ENCODE peak calls at places on chromosomes 1 and 21, in four cellular contexts. Y is substantia nigra, U is left lung, Q is neuronal stem cell. G is an unnamed sample.

GRCh38 chr21:32285476-32285875 is 6.6 kb upstream of the MIS18A start:
- DNase-seq in Q (no peak), Y (no peak), U (no peak), G (no peak)

GRCh38 chr1:181251713-181252075 is 163.2 kb downstream of the IER5 start:
- DNase-seq in Q (no peak), Y (no peak), U (no peak), G (no peak)

GRCh38 chr1:74933500-74933899 is 200.5 kb downstream of the TYW3 start:
- DNase-seq in U (no peak), Q (no peak), Y (no peak), G (no peak)

GRCh38 chr1:16250547-16251251 is 13.7 kb upstream of the CPLANE2 start:
- DNase-seq in Y (no peak), Q (no peak), U (no peak), G (no peak)

GRCh38 chr1:153535664-153536585 is at the start of gene S100A6:
- DNase-seq in Y (no peak), U (peak), Q (no peak), G (no peak)

GRCh38 chr1:2176615-2177014 is 18.0 kb downstream of the FAAP20 start:
- DNase-seq in Q (no peak), Y (no peak), U (no peak), G (no peak)

GRCh38 chr1:12097321-12097720 is 34.2 kb downstream of the TNFRSF8 start:
- DNase-seq in U (no peak), Q (no peak), Y (no peak), G (no peak)

GRCh38 chr1:15418811-15419515 is 9.3 kb downstream of the EFHD2 start:
- DNase-seq in U (no peak), Q (no peak), Y (no peak), G (no peak)

GRCh38 chr1:12616709-12617373 is 1.2 kb downstream of the DHRS3 start:
- DNase-seq in Q (no peak), U (peak), Y (no peak), G (no peak)

GRCh38 chr1:167400359-167400953 is 117.9 kb downstream of the CD247 start:
- DNase-seq in Y (no peak), U (no peak), Q (no peak), G (no peak)

GRCh38 chr1:201538618-201539551 is at the start of gene NAV1:
- DNase-seq in Q (peak), Y (no peak), U (peak), G (peak)

GRCh38 chr1:79819140-79819539 is 812.6 kb upstream of the ADGRL4 start:
- DNase-seq in Q (no peak), Y (no peak), U (no peak), G (no peak)

GRCh38 chr1:3186526-3186921 is 117.5 kb downstream of the PRDM16 start:
- DNase-seq in Y (no peak), Q (no peak), U (no peak), G (peak)

GRCh38 chr1:31955917-31956736 is 18.0 kb upstream of the PTP4A2 start:
- DNase-seq in U (peak), Q (no peak), Y (no peak), G (peak)

GRCh38 chr21:29938968-29939858 is 583 bp downstream of the GRIK1 start:
- DNase-seq in U (peak), Q (peak), Y (no peak), G (peak)

GRCh38 chr1:5686195-5686594 is 306.0 kb downstream of the NPHP4 start:
- DNase-seq in Q (no peak), Y (no peak), U (no peak), G (no peak)

GRCh38 chr1:236534164-236534651 is 10.4 kb downstream of the LGALS8 start:
- DNase-seq in Y (no peak), Q (no peak), U (no peak), G (no peak)

GRCh38 chr1:201149400-201149799 is 4.9 kb downstream of the TMEM9 start:
- DNase-seq in Q (no peak), Y (no peak), U (no peak), G (no peak)

GRCh38 chr21:29376556-29376955 is 77.8 kb downstream of the BACH1 start:
- DNase-seq in Q (no peak), Y (no peak), U (no peak), G (peak)

GRCh38 chr1:94122201-94122970 is 1.4 kb upstream of the ABCA4 start:
- DNase-seq in Q (no peak), Y (no peak), U (no peak), G (no peak)

GRCh38 chr1:150083907-150084306 is 16.3 kb downstream of the VPS45 start:
- DNase-seq in U (no peak), Q (no peak), Y (no peak), G (no peak)

GRCh38 chr1:21590116-21590905 is 78.8 kb downstream of the RAP1GAP start:
- DNase-seq in Q (no peak), Y (no peak), U (no peak), G (no peak)

GRCh38 chr21:18622383-18622782 is 218.8 kb upstream of the TMPRSS15 start:
- DNase-seq in U (no peak), Q (no peak), Y (no peak), G (no peak)

GRCh38 chr1:228298471-228298870 is 90.6 kb downstream of the OBSCN start:
- DNase-seq in U (no peak), Q (no peak), Y (no peak), G (no peak)

GRCh38 chr21:45509566-45510465 is 32.4 kb downstream of the SLC19A1 start:
- DNase-seq in U (peak), Y (no peak), Q (no peak), G (peak)

GRCh38 chr1:89633103-89633744 is at the start of gene LRRC8C:
- DNase-seq in U (peak), Q (no peak), Y (no peak), G (peak)

GRCh38 chr1:24995121-24995520 is 65.0 kb upstream of the RUNX3 start:
- DNase-seq in Q (no peak), U (no peak), Y (no peak), G (no peak)

GRCh38 chr1:1088801-1089680 is 14.9 kb upstream of the RNF223 start:
- DNase-seq in Y (no peak), Q (no peak), U (peak), G (no peak)

GRCh38 chr1:234473123-234473522 is 5.9 kb downstream of the TARBP1 start:
- DNase-seq in Q (no peak), Y (no peak), U (no peak), G (no peak)

GRCh38 chr1:121443131-121443530 is 258.4 kb downstream of the SRGAP2C start:
- DNase-seq in U (no peak), Q (no peak), Y (no peak), G (no peak)

GRCh38 chr1:63326106-63326472 is 3.7 kb downstream of the FOXD3 start:
- DNase-seq in Y (no peak), U (no peak), Q (no peak), G (peak)

GRCh38 chr1:84634536-84635205 is 55.6 kb downstream of the SSX2IP start:
- DNase-seq in Q (no peak), U (no peak), Y (no peak), G (no peak)

GRCh38 chr21:43881918-43882317 is 16.9 kb downstream of the AGPAT3 start:
- DNase-seq in U (no peak), Y (no peak), Q (no peak), G (no peak)

GRCh38 chr1:9688599-9688998 is 37.1 kb downstream of the PIK3CD start:
- DNase-seq in Y (no peak), U (no peak), Q (no peak), G (no peak)

GRCh38 chr1:184110253-184111204 is 59.0 kb downstream of the TSEN15 start:
- DNase-seq in Y (no peak), U (no peak), Q (no peak), G (peak)

GRCh38 chr1:247833601-247834000 is 8.1 kb downstream of the OR11L1 start:
- DNase-seq in Y (no peak), Q (no peak), U (no peak), G (no peak)

GRCh38 chr1:22861764-22862440 is 110.8 kb downstream of the LACTBL1 start:
- DNase-seq in Y (no peak), Q (peak), U (no peak), G (no peak)

GRCh38 chr1:151002006-151002405 is 4.7 kb downstream of the MINDY1 start:
- DNase-seq in Q (no peak), U (no peak), Y (no peak), G (no peak)

GRCh38 chr1:236875975-236876374 is 80.9 kb downstream of the MTR start:
- DNase-seq in Q (no peak), Y (no peak), U (no peak), G (no peak)

GRCh38 chr1:26419494-26419893 is 8.9 kb downstream of the LIN28A start:
- DNase-seq in Q (no peak), Y (no peak), U (no peak), G (no peak)
- H3K27ac ChIP-seq in Q (peak), Y (no peak), U (no peak), G (peak)

GRCh38 chr1:160096491-160097116 is 1.8 kb downstream of the IGSF8 start:
- DNase-seq in Y (no peak), Q (no peak), U (no peak), G (no peak)
- H3K27ac ChIP-seq in Y (peak), Q (no peak), U (no peak), G (peak)

GRCh38 chr1:174748603-174749002 is 251.1 kb upstream of the CACYBP start:
- DNase-seq in Y (no peak), Q (no peak), U (no peak), G (no peak)

GRCh38 chr1:174747613-174748012 is 252.1 kb upstream of the CACYBP start:
- DNase-seq in Q (no peak), Y (no peak), U (no peak), G (no peak)

GRCh38 chr1:174753131-174753530 is 246.6 kb upstream of the CACYBP start:
- DNase-seq in U (no peak), Q (no peak), Y (no peak), G (no peak)
- H3K27ac ChIP-seq in U (no peak), Q (no peak), Y (no peak), G (no peak)

DNA sequence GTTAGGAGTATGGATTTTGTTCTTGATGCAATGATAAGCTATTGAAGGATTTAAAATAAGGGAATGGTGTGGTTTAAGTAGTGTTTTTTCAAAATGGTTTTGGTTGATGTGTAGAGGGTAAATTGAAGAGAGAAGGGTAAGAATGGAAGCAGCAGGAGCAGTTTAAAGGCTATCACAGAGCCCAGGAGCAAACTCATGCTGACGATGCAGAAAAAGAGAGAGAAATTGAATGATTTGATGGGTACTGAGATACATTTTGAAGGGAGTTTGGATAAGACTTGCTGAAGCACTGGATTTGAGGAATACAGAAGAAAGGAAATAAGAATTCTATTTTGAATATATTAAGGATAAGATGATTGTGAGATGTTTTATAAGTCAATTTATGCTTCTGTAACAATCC is 300.8 kb upstream of the LYPLAL1 start:
- DNase-seq in Y (no peak), U (no peak), Q (no peak), G (no peak)
- H3K27ac ChIP-seq in Y (no peak), U (no peak), Q (no peak), G (no peak)

GRCh38 chr1:19070891-19071621 is 114.6 kb upstream of the IFFO2 start:
- DNase-seq in Q (no peak), Y (no peak), U (no peak), G (no peak)
- H3K27ac ChIP-seq in Q (no peak), Y (no peak), U (no peak), G (no peak)

G was measured in H9.